ENCODE peak calls at places on chromosome 16, in six cellular contexts. J is astrocyte of the spinal cord, G is PC-3, X is neural progenitor cell, K is adrenal gland, H is AG10803. E is an unnamed sample.

GRCh38 chr16:87056551-87056950 is 260.6 kb downstream of the C16orf95 start:
- DNase-seq in J (no peak), G (no peak), X (no peak), K (no peak), H (no peak), E (no peak)

GRCh38 chr16:86502856-86503748 is 7.2 kb upstream of the FOXF1 start:
- DNase-seq in J (no peak), G (no peak), X (peak; percentile 52), K (no peak), H (no peak), E (no peak)

GRCh38 chr16:25317732-25318316 is 60.2 kb upstream of the ZKSCAN2 start:
- DNase-seq in J (no peak), G (no peak), X (no peak), K (no peak), H (no peak), E (no peak)

GRCh38 chr16:11131706-11132105 is 124.3 kb downstream of the SOCS1 start:
- DNase-seq in J (no peak), G (no peak), X (no peak), K (no peak), H (no peak), E (no peak)

GRCh38 chr16:3698941-3699340 is 18.4 kb downstream of the TRAP1 start:
- DNase-seq in J (peak; percentile 39), G (no peak), X (no peak), K (no peak), H (no peak), E (no peak)

GRCh38 chr16:77221482-77221881 is 22.3 kb downstream of the SYCE1L start:
- DNase-seq in J (no peak), G (no peak), X (no peak), K (no peak), H (peak; percentile 51), E (no peak)

GRCh38 chr16:81894592-81894991 is 115.5 kb downstream of the PLCG2 start:
- DNase-seq in J (no peak), G (no peak), X (no peak), K (no peak), H (no peak), E (no peak)

GRCh38 chr16:54921229-54921824 is 9.3 kb upstream of the IRX5 start:
- DNase-seq in J (no peak), G (no peak), X (no peak), K (no peak), H (peak; percentile 77), E (no peak)

GRCh38 chr16:11836653-11837244 is 14.6 kb downstream of the RSL1D1 start:
- DNase-seq in J (peak; percentile 92), G (peak; percentile 32), X (no peak), K (no peak), H (peak; percentile 77), E (peak; percentile 95)

GRCh38 chr16:78984887-78985464 is 615.6 kb downstream of the MAF start:
- DNase-seq in J (no peak), G (no peak), X (no peak), K (no peak), H (no peak), E (no peak)

GRCh38 chr16:1639840-1640239 is 27.7 kb downstream of the CRAMP1 start:
- DNase-seq in J (no peak), G (no peak), X (no peak), K (no peak), H (no peak), E (no peak)

GRCh38 chr16:28064706-28065249 is 1.3 kb upstream of the GSG1L start:
- DNase-seq in J (no peak), G (no peak), X (no peak), K (no peak), H (no peak), E (no peak)

GRCh38 chr16:85485379-85485778 is 127.7 kb upstream of the GSE1 start:
- DNase-seq in J (no peak), G (no peak), X (peak; percentile 65), K (no peak), H (no peak), E (no peak)

GRCh38 chr16:140175-140857 is 1.8 kb upstream of the NPRL3 start:
- DNase-seq in J (no peak), G (no peak), X (no peak), K (no peak), H (no peak), E (no peak)

GRCh38 chr16:143456-143855 is 5.0 kb upstream of the NPRL3 start:
- DNase-seq in J (no peak), G (no peak), X (no peak), K (no peak), H (peak; percentile 18), E (no peak)

GRCh38 chr16:144797-145252 is 6.4 kb upstream of the NPRL3 start:
- DNase-seq in J (no peak), G (no peak), X (no peak), K (no peak), H (no peak), E (no peak)

GRCh38 chr16:142405-142804 is 3.9 kb upstream of the NPRL3 start:
- DNase-seq in J (no peak), G (no peak), X (no peak), K (no peak), H (no peak), E (no peak)

DNA sequence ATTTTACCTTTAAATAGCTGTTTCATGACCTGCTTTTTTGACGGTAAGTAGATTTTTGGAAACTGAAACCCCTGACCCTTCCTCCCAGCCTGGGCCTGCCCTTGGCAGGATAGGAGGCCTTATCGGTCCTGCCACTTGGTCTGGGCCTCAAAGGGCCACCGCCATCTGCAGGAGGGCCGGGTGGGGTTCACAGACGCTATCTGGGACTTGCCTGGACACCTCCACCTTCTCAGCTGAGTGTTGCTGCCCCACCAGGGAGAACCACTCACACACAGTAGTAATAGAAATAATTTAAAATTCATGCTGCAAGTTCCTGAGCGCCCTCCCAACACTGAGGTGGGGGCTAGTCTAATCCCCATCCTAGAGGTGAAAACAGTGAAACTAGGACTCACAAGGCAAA is 4.6 kb upstream of the NPRL3 start:
- DNase-seq in J (no peak), G (no peak), X (no peak), K (no peak), H (no peak), E (no peak)
- H3K4me3 ChIP-seq in J (no peak overlapping the region), G (no peak overlapping the region), X (no peak overlapping the region), K (no peak overlapping the region), H (no peak overlapping the region), E (no peak overlapping the region)

GRCh38 chr16:13543850-13544249 is 376.1 kb upstream of the ERCC4 start:
- DNase-seq in J (no peak), G (no peak), X (no peak), K (no peak), H (no peak), E (no peak)
- H3K4me3 ChIP-seq in J (no peak overlapping the region), G (no peak overlapping the region), X (no peak overlapping the region), K (no peak overlapping the region), H (no peak overlapping the region), E (no peak overlapping the region)

DNA sequence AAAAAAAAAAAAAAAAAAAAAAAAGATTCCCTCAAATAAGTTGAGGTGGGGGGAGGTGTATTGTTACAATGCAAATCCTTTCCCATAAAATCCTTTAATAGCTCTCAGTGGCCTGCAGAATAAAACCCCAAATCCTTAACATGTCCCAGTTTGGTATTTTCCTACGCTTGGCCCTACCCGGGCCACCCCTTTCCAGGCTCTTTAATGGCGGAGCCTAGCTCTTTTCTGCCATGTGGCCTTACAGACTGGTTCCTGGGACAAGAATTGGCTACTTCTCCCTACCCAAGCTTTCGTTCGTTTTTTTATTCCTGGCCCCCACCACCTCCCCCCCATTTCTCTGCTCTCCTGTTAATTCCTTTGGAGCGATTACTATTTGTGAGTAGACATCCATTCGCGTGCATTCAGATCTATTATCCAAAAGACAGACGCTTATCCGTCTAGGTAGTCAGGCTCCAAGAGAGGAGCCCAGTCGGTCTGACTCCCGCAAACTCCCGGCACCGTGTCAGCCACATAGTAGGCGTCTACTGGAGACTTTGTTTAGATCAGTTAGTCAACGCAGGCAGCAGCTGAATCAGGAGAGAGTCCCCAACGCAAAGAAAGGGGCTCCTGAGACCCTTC is 813 bp upstream of the THAP11 start:
- DNase-seq in J (no peak), G (no peak), X (no peak), K (no peak), H (no peak), E (no peak)
- H3K4me3 ChIP-seq in J (peak overlapping the region; percentile 90), G (peak overlapping the region; percentile 89), X (peak overlapping the region; percentile 96), K (no peak overlapping the region), H (peak overlapping the region; percentile 95), E (peak overlapping the region; percentile 85)

GRCh38 chr16:56910114-56910511 is 21.8 kb upstream of the HERPUD1 start:
- DNase-seq in J (no peak), G (no peak), X (no peak), K (no peak), H (no peak), E (no peak)

GRCh38 chr16:56907401-56907800 is 24.5 kb upstream of the HERPUD1 start:
- DNase-seq in J (no peak), G (no peak), X (no peak), K (no peak), H (no peak), E (no peak)

GRCh38 chr16:56910654-56911539 is 21.0 kb upstream of the HERPUD1 start:
- DNase-seq in J (peak; percentile 77), G (peak; percentile 2), X (no peak), K (no peak), H (peak; percentile 98), E (peak; percentile 60)

GRCh38 chr16:56911771-56912541 is 20.0 kb upstream of the HERPUD1 start:
- DNase-seq in J (no peak), G (no peak), X (peak; percentile 44), K (no peak), H (peak; percentile 78), E (no peak)

GRCh38 chr16:56909484-56910113 is 22.3 kb upstream of the HERPUD1 start:
- DNase-seq in J (no peak), G (no peak), X (no peak), K (no peak), H (peak; percentile 36), E (no peak)
- H3K4me3 ChIP-seq in J (no peak overlapping the region), G (no peak overlapping the region), X (no peak overlapping the region), K (no peak overlapping the region), H (no peak overlapping the region), E (no peak overlapping the region)

DNA sequence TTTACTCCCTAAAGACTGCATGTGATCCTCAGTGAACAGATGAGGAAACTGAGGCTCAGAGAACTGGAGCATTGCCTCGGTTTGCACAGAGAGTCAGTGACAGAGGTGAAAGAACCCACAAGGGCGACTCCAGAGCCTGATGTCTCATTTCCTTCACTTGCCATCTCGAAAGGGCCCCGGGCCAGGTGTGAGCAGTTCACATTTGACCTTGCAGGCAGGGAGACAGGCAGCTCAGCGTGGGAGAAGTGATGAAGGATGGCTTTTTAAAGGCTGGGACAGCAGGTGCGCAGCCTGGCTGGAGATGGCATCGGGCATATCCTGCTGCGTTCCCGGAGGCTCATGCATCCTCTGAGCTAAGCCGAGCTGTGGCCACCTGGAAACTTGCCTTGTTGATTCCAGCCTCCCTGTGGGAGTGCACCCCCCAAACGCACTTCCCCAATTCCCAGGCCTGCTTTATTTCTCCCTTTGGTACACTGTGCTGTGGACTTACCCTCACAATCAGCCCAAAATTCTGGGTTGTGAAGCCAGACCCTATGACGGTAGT is 753.1 kb upstream of the EEF2KMT start:
- DNase-seq in J (no peak), G (no peak), X (no peak), K (no peak), H (no peak), E (no peak)
- H3K4me3 ChIP-seq in J (no peak overlapping the region), G (no peak overlapping the region), X (no peak overlapping the region), K (no peak overlapping the region), H (no peak overlapping the region), E (no peak overlapping the region)

GRCh38 chr16:68908000-68908313 is 64.6 kb downstream of the TANGO6 start:
- DNase-seq in J (no peak), G (no peak), X (no peak), K (no peak), H (no peak), E (no peak)
- H3K4me3 ChIP-seq in J (no peak overlapping the region), G (no peak overlapping the region), X (no peak overlapping the region), K (no peak overlapping the region), H (no peak overlapping the region), E (no peak overlapping the region)

E was measured in astrocyte of the cerebellum.